ENCODE peak calls at places on chromosomes 1 and 21, in four cellular contexts. Q, A, X and W are unnamed samples.

GRCh38 chr1:150842964-150843363 is 33.4 kb downstream of the ARNT start:
- DNase-seq in Q (no peak), A (no peak), X (no peak), W (no peak)

GRCh38 chr1:17279001-17279830 is 28.8 kb upstream of the PADI4 start:
- DNase-seq in Q (no peak), A (no peak), X (no peak), W (no peak)

GRCh38 chr1:236516929-236517704 is 6.7 kb upstream of the LGALS8 start:
- DNase-seq in Q (no peak), A (peak), X (no peak), W (no peak)

GRCh38 chr1:204493145-204493881 is 1.3 kb downstream of the PIK3C2B start:
- DNase-seq in Q (no peak), A (peak), X (no peak), W (no peak)

GRCh38 chr1:228101614-228101993 is 1.5 kb downstream of the C1orf35 start:
- DNase-seq in Q (peak), A (no peak), X (no peak), W (no peak)

GRCh38 chr1:153393926-153394325 is 3.1 kb upstream of the S100A8 start:
- DNase-seq in Q (peak), A (no peak), X (no peak), W (no peak)

GRCh38 chr1:193264313-193265065 is 78.1 kb upstream of the B3GALT2 start:
- DNase-seq in Q (no peak), A (no peak), X (no peak), W (no peak)

GRCh38 chr1:170001266-170001665 is 73.2 kb downstream of the KIFAP3 start:
- DNase-seq in Q (no peak), A (no peak), X (no peak), W (no peak)

GRCh38 chr1:5597991-5598823 is 394.0 kb downstream of the NPHP4 start:
- DNase-seq in Q (no peak), A (peak), X (no peak), W (no peak)

GRCh38 chr1:177020861-177021589 is 143.5 kb downstream of the ASTN1 start:
- DNase-seq in Q (no peak), A (no peak), X (no peak), W (no peak)

GRCh38 chr1:245654460-245655050 is 499.8 kb downstream of the KIF26B start:
- DNase-seq in Q (no peak), A (no peak), X (no peak), W (no peak)

GRCh38 chr1:230879781-230880180 is 11.5 kb upstream of the C1orf198 start:
- DNase-seq in Q (no peak), A (no peak), X (no peak), W (no peak)

GRCh38 chr1:230878584-230878975 is 10.3 kb upstream of the C1orf198 start:
- DNase-seq in Q (no peak), A (no peak), X (no peak), W (no peak)

GRCh38 chr1:230884646-230885045 is 16.3 kb upstream of the C1orf198 start:
- DNase-seq in Q (no peak), A (no peak), X (no peak), W (no peak)

GRCh38 chr1:230877924-230878583 is 9.7 kb upstream of the C1orf198 start:
- DNase-seq in Q (no peak), A (no peak), X (no peak), W (no peak)

DNA sequence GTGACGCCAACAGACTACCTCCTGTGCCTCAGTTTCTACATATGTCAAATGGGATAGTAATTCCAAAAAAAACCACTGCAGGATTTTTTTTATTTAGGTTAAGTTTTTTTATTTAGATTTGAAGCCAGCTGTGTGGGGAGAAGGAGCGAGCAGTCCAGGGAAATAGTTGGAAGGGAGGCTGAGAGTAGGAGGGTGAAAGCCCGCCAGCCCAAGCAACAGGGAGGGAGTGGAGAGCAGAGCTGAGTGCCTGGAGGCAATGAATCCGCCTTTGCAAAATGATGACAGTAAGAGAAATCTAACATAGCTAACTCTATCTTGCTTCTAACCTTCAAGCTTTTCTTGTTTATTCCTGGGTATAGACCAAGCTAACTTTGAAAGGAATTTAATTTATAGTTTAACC is 15.6 kb upstream of the C1orf198 start:
- DNase-seq in Q (no peak), A (no peak), X (no peak), W (no peak)
- TF ChIP-seq CTCF in Q (no peak), A (no peak), X (no peak), W (no peak)

GRCh38 chr1:180988221-180988826 is 34.3 kb downstream of the STX6 start:
- DNase-seq in Q (no peak), A (peak), X (no peak), W (no peak)
- TF ChIP-seq TCF7L2 in Q (no peak), A (no peak), X (no peak), W (no peak)

DNA sequence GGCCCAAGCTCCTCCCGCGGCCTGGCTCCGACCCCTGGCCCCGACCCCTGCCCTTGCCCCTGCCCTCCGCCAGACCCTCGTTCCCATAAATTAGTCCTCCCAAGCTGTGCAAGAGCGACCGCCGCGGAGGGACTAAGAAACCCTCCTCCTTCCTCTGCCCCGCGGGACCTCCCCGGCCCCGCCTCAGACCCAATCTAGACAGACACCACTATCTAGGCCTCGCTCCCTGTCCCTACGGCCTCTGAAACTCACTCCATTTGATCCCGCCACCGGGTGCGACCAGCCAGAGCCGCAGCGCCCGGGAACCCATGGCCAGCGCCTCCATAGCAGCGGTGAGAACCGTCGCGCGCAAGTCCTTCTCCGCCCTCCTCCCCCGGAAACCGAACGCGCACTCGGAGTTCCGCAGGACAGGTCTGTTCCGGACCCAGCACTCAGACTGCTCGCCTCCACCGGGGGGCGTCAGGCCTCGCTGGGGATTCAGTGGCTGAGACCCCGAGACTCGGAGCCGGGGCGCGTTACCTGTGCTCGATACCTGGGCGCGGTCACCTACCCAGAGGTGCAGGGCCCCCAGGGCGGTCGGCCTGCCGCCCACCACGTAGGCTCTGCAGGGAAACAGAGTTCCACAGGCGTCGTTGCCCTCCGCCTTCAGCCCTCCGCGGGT is at the start of gene MRPL39:
- DNase-seq in Q (peak), A (peak), X (peak), W (peak)
- TF ChIP-seq REST in Q (peak), A (no peak), X (no peak), W (no peak)

GRCh38 chr1:11805454-11806306 is at the start of the genes CLCN6 and MTHFR:
- DNase-seq in Q (peak), A (peak), X (peak), W (peak)
- TF ChIP-seq CTCF in Q (no peak), A (peak), X (no peak), W (no peak)